ENCODE peak calls at places on chromosome 12, in eight cellular contexts. V is GM04504; E is activated CD4-positive, CD25-positive, alpha-beta regulatory T cell treated with anti-CD3 and anti-CD28 coated beads, Interleukin-2, amount 50 U/mL, for 16 hours; Y is kidney tubule cell; M is AML-193; A is left lung; H is HS-5; F is AG10803. Z is an unnamed sample.

GRCh38 chr12:15669256-15669948 is 119.8 kb downstream of the EPS8 start:
- DNase-seq in V (no peak), E (no peak), Y (no peak), M (no peak), A (no peak), H (no peak), F (no peak), Z (peak)

GRCh38 chr12:49750027-49750977 is 8.9 kb downstream of the TMBIM6 start:
- DNase-seq in V (peak), E (peak), Y (peak), M (peak), A (no peak), H (peak), F (peak), Z (peak)

GRCh38 chr12:100368066-100368465 is 11.2 kb downstream of the SLC17A8 start:
- DNase-seq in V (no peak), E (no peak), Y (no peak), M (no peak), A (no peak), H (no peak), F (no peak), Z (no peak)

GRCh38 chr12:88108021-88108420 is 33.9 kb downstream of the CEP290 start:
- DNase-seq in V (no peak), E (no peak), Y (peak), M (no peak), A (no peak), H (peak), F (peak), Z (no peak)

GRCh38 chr12:18242380-18243089 is 18.8 kb upstream of the PIK3C2G start:
- DNase-seq in V (no peak), E (no peak), Y (no peak), M (no peak), A (no peak), H (no peak), F (no peak), Z (no peak)

GRCh38 chr12:60173213-60174170 is 577.7 kb downstream of the SLC16A7 start:
- DNase-seq in V (no peak), E (no peak), Y (no peak), M (no peak), A (no peak), H (no peak), F (no peak), Z (no peak)

GRCh38 chr12:62834406-62834805 is 100.5 kb downstream of the PPM1H start:
- DNase-seq in V (no peak), E (no peak), Y (no peak), M (no peak), A (no peak), H (no peak), F (no peak), Z (no peak)

GRCh38 chr12:92365333-92365732 is 219.7 kb upstream of the BTG1 start:
- DNase-seq in V (no peak), E (no peak), Y (no peak), M (no peak), A (no peak), H (no peak), F (no peak), Z (no peak)

GRCh38 chr12:2958432-2959193 is 584 bp upstream of the TEAD4 start:
- DNase-seq in V (peak), E (no peak), Y (peak), M (no peak), A (peak), H (peak), F (peak), Z (peak)

GRCh38 chr12:69540606-69541386 is 44.5 kb upstream of the CCT2 start:
- DNase-seq in V (peak), E (no peak), Y (no peak), M (no peak), A (no peak), H (no peak), F (peak), Z (peak)

GRCh38 chr12:126038434-126038833 is 973.2 kb downstream of the AACS start:
- DNase-seq in V (no peak), E (no peak), Y (no peak), M (no peak), A (no peak), H (no peak), F (no peak), Z (no peak)

GRCh38 chr12:129001-129400 is 62.4 kb downstream of the IQSEC3 start:
- DNase-seq in V (no peak), E (no peak), Y (no peak), M (no peak), A (no peak), H (no peak), F (no peak), Z (no peak)

GRCh38 chr12:113056631-113057488 is at the start of gene DTX1:
- DNase-seq in V (no peak), E (peak), Y (no peak), M (no peak), A (no peak), H (no peak), F (no peak), Z (no peak)

GRCh38 chr12:16606936-16607335 is 974 bp upstream of the LMO3 start:
- DNase-seq in V (no peak), E (no peak), Y (no peak), M (no peak), A (no peak), H (no peak), F (no peak), Z (no peak)

GRCh38 chr12:123119808-123120207 is 31.1 kb downstream of the PITPNM2 start:
- DNase-seq in V (no peak), E (peak), Y (no peak), M (no peak), A (no peak), H (no peak), F (no peak), Z (no peak)

GRCh38 chr12:13171921-13172859 is 24.3 kb upstream of the EMP1 start:
- DNase-seq in V (no peak), E (no peak), Y (peak), M (no peak), A (no peak), H (no peak), F (peak), Z (peak)

GRCh38 chr12:51004504-51004903 is 21.7 kb downstream of the SLC11A2 start:
- DNase-seq in V (no peak), E (no peak), Y (no peak), M (no peak), A (no peak), H (no peak), F (no peak), Z (no peak)

GRCh38 chr12:52739963-52740362 is 36.6 kb upstream of the KRT77 start:
- DNase-seq in V (no peak), E (no peak), Y (no peak), M (no peak), A (no peak), H (no peak), F (no peak), Z (no peak)

GRCh38 chr12:49950310-49951251 is at the start of gene AQP2:
- DNase-seq in V (no peak), E (no peak), Y (no peak), M (no peak), A (peak), H (no peak), F (no peak), Z (no peak)

GRCh38 chr12:116126610-116127009 is 150.9 kb downstream of the MED13L start:
- DNase-seq in V (no peak), E (no peak), Y (no peak), M (no peak), A (no peak), H (no peak), F (peak), Z (peak)

GRCh38 chr12:79402626-79403025 is 288.1 kb downstream of the PAWR start:
- DNase-seq in V (no peak), E (no peak), Y (peak), M (no peak), A (no peak), H (no peak), F (peak), Z (peak)

GRCh38 chr12:97404549-97404948 is 58.1 kb upstream of the RMST start:
- DNase-seq in V (no peak), E (no peak), Y (peak), M (peak), A (no peak), H (no peak), F (peak), Z (no peak)

GRCh38 chr12:26813812-26814211 is 19.2 kb downstream of the ITPR2 start:
- DNase-seq in V (no peak), E (no peak), Y (no peak), M (no peak), A (no peak), H (no peak), F (no peak), Z (no peak)

GRCh38 chr12:116397148-116397547 is 119.7 kb upstream of the MED13L start:
- DNase-seq in V (no peak), E (no peak), Y (no peak), M (peak), A (no peak), H (peak), F (peak), Z (no peak)

GRCh38 chr12:67263416-67263960 is 5.7 kb upstream of the CAND1 start:
- DNase-seq in V (no peak), E (no peak), Y (no peak), M (no peak), A (no peak), H (no peak), F (no peak), Z (no peak)

GRCh38 chr12:20004951-20005350 is 363.4 kb upstream of the PDE3A start:
- DNase-seq in V (no peak), E (no peak), Y (no peak), M (no peak), A (no peak), H (no peak), F (no peak), Z (no peak)

GRCh38 chr12:130041983-130042812 is 120.1 kb upstream of the FZD10 start:
- DNase-seq in V (no peak), E (no peak), Y (peak), M (no peak), A (no peak), H (no peak), F (no peak), Z (no peak)

GRCh38 chr12:24853588-24853987 is 95.3 kb downstream of the BCAT1 start:
- DNase-seq in V (no peak), E (no peak), Y (peak), M (no peak), A (no peak), H (peak), F (peak), Z (no peak)

GRCh38 chr12:95857151-95857550 is 1.6 kb upstream of the SNRPF start:
- DNase-seq in V (no peak), E (no peak), Y (no peak), M (no peak), A (no peak), H (no peak), F (no peak), Z (no peak)

GRCh38 chr12:94127239-94128131 is 20.9 kb upstream of the PLXNC1 start:
- DNase-seq in V (no peak), E (no peak), Y (no peak), M (no peak), A (no peak), H (no peak), F (no peak), Z (no peak)

GRCh38 chr12:5650804-5651461 is 219.0 kb downstream of the NTF3 start:
- DNase-seq in V (no peak), E (no peak), Y (no peak), M (no peak), A (no peak), H (no peak), F (no peak), Z (no peak)

GRCh38 chr12:71551529-71551928 is 111.9 kb downstream of the LGR5 start:
- DNase-seq in V (no peak), E (no peak), Y (peak), M (peak), A (no peak), H (no peak), F (peak), Z (peak)

GRCh38 chr12:46445093-46445492 is 72.5 kb upstream of the SLC38A2 start:
- DNase-seq in V (no peak), E (no peak), Y (no peak), M (no peak), A (no peak), H (no peak), F (no peak), Z (no peak)

Z was measured in AG08395.